ENCODE peak calls at places on chromosomes 12 and 14, in four cellular contexts. Z, W, I and X are unnamed samples. For H3K4me1 and H3K9me3, the result is how much of the 10 kb centered on the place peaks cover.

GRCh38 chr12:124862768-124863408 is 776 bp downstream of the SCARB1 start:
- DNase-seq in Z (peak), W (no peak), I (peak), X (peak)

GRCh38 chr12:32647275-32647674 is 31.8 kb upstream of the DNM1L start:
- DNase-seq in Z (no peak), W (no peak), I (no peak), X (peak)

GRCh38 chr14:99950191-99950590 is 115.0 kb upstream of the EVL start:
- DNase-seq in Z (no peak), W (no peak), I (no peak), X (no peak)

GRCh38 chr14:69999246-69999645 is 120.0 kb downstream of the SMOC1 start:
- DNase-seq in Z (peak), W (no peak), I (peak), X (peak)

GRCh38 chr12:107684990-107685359 is 624 bp upstream of the PWP1 start:
- DNase-seq in Z (peak), W (no peak), I (peak), X (peak)

GRCh38 chr14:101318271-101318670 is 243.0 kb upstream of the DIO3 start:
- DNase-seq in Z (no peak), W (no peak), I (no peak), X (no peak)

GRCh38 chr12:101915856-101916255 is 38.5 kb downstream of the DRAM1 start:
- DNase-seq in Z (no peak), W (no peak), I (no peak), X (no peak)

GRCh38 chr12:68240975-68241374 is 12.4 kb downstream of the IL22 start:
- DNase-seq in Z (peak), W (no peak), I (no peak), X (peak)

GRCh38 chr12:107225626-107226025 is 132.3 kb upstream of the CRY1 start:
- DNase-seq in Z (no peak), W (no peak), I (peak), X (peak)

GRCh38 chr12:124390442-124391116 is 95.7 kb downstream of the RFLNA start:
- DNase-seq in Z (peak), W (peak), I (peak), X (peak)

DNA sequence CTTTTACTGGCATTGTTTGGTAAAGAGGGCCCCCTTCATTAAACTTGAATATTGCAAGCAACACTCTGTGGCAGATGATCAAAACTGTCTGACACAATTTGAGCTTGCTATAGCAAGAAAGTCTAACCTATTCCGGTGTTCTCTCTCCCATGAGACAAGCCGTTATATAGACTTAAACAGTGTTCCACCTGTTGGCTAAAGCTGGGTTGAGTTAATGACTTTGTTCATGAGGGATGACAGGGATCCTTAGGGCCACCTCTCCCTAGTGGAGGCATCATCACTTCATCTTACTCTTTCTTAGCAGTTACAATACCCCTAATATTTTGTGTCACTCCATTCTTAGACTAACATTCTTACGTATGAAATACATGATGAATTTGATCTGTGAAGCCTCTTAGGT is 3.8 kb downstream of the EIF5 start:
- DNase-seq in Z (no peak), W (no peak), I (no peak), X (no peak)
- H3K4me1 ChIP-seq in Z (under half), W (under half), I (under half), X (under half)

GRCh38 chr12:9699898-9700605 is 30.5 kb downstream of the CLEC2D start:
- DNase-seq in Z (no peak), W (no peak), I (no peak), X (no peak)

GRCh38 chr12:9699269-9699897 is 29.9 kb downstream of the CLEC2D start:
- DNase-seq in Z (no peak), W (no peak), I (no peak), X (no peak)

GRCh38 chr12:9702239-9702638 is 30.7 kb downstream of the CLECL1 start:
- DNase-seq in Z (peak), W (no peak), I (no peak), X (no peak)

GRCh38 chr12:9701380-9702154 is 31.3 kb downstream of the CLECL1 start:
- DNase-seq in Z (no peak), W (no peak), I (no peak), X (no peak)

GRCh38 chr12:9700606-9700956 is 31.1 kb downstream of the CLEC2D start:
- DNase-seq in Z (no peak), W (no peak), I (no peak), X (no peak)
- H3K9me3 ChIP-seq in Z (under half), W (under half), I (under half), X (under half)

DNA sequence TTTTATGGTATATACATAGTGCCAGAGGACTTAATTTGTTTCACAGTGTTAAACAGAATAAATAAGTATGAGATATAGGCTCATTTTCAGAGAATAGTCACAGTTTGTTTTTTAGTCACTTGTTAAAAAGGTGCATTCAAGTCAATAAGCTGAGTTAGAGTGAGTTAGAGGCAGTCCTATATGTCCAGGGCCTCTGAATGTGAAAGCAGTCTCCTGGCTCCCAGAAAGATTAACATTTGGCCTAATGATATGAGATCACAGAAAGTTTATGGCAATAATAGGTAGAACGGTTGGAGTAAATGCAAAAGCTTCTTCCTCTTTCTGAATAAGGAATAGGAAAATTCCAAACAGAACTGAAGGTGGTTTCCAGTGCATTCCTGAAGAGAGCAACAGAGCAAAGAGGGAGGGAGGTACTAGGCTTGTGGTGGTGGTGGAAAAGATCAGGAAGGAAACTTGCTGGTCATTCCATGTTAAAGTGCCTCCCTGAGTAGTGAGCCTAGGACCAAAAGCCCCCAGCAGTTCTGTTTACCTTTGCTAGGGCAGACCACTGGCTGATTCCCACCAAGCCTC is 54.4 kb downstream of the SLC38A4 start:
- DNase-seq in Z (no peak), W (no peak), I (no peak), X (no peak)
- H3K4me1 ChIP-seq in Z (under half), W (half or more), I (under half), X (under half)

DNA sequence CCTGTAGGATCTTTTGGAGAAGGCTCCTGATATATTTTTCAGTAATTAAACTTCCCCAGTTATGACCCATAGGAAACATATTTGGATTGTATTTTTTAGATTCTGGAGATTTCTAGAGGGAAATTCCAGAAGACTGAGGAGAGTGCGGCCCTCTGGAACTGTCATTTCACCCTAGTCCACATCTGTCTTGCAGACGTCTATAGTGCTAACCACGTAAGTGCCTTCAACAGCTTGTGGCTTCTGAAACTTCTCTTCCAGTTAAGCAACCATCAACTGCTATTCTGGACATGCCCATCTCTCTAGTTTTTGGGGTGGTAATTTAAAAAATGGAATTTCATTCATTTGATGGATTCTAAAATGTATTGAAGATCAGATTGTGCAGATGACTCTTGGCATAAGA is 1098.8 kb downstream of the TMEM121 start:
- DNase-seq in Z (no peak), W (no peak), I (no peak), X (no peak)
- H3K9me3 ChIP-seq in Z (under half), W (under half), I (under half), X (under half)

GRCh38 chr14:73750161-73750901 is 36.1 kb upstream of the PNMA1 start:
- DNase-seq in Z (peak), W (no peak), I (no peak), X (no peak)

GRCh38 chr14:73753043-73753886 is 39.1 kb upstream of the PNMA1 start:
- DNase-seq in Z (peak), W (no peak), I (no peak), X (no peak)

GRCh38 chr14:73749706-73750105 is 35.5 kb upstream of the PNMA1 start:
- DNase-seq in Z (no peak), W (no peak), I (no peak), X (no peak)

GRCh38 chr14:73752297-73752992 is 38.3 kb upstream of the PNMA1 start:
- DNase-seq in Z (peak), W (peak), I (no peak), X (peak)

GRCh38 chr14:73751157-73751691 is 37.0 kb upstream of the PNMA1 start:
- DNase-seq in Z (no peak), W (no peak), I (no peak), X (no peak)
- H3K4me1 ChIP-seq in Z (under half), W (half or more), I (half or more), X (half or more)

DNA sequence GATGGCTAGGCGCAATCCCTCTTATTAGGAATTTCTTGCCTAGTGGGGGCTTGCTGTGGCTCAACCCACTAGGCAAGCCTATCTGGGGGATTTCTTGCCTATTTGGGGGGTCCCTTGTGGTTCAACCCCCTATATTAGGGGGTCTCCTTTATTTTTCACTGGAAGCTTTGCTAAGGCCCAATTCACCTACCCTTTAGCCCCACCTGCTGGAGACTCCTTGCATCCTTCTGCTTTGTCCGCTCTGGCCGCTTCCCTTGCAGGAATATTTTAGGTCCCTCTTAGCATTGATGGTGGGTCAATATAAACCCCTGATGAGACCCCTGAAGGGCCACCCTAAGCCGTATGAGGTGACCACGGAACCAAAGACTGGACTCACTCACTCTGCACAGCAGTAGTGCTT is 1552.1 kb downstream of the AACS start:
- DNase-seq in Z (no peak), W (no peak), I (no peak), X (no peak)
- H3K9me3 ChIP-seq in Z (under half), W (under half), I (under half), X (under half)

GRCh38 chr12:69874606-69875005 is 49.6 kb downstream of the MYRFL start:
- DNase-seq in Z (no peak), W (no peak), I (no peak), X (no peak)

GRCh38 chr12:69868695-69869094 is 43.7 kb downstream of the MYRFL start:
- DNase-seq in Z (no peak), W (no peak), I (no peak), X (no peak)

GRCh38 chr12:69873429-69873828 is 48.4 kb downstream of the MYRFL start:
- DNase-seq in Z (no peak), W (no peak), I (no peak), X (peak)

GRCh38 chr12:69875416-69875815 is 50.4 kb downstream of the MYRFL start:
- DNase-seq in Z (no peak), W (no peak), I (no peak), X (peak)

DNA sequence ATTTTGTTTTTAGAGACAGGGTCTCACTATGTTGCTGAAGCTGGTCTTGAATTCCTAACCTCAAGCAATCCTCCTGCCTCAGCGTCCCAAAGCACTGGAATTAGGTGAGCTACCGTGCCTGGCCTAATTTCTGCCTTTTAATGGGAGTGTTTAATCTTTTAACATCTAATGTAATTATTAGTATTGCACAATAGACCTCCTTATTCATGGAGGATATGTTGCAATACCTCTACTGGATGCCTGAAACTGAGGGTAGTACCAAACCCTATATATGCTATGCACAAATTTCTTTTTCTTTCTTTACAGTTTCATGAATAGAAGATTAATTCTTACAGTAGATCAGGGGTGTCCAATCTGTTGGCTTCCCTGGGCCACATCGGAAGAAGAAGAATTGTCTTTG is 47.8 kb downstream of the MYRFL start:
- DNase-seq in Z (peak), W (no peak), I (no peak), X (no peak)
- H3K4me1 ChIP-seq in Z (under half), W (under half), I (under half), X (under half)

GRCh38 chr12:34354239-34355200 is 332.2 kb downstream of the ALG10 start:
- DNase-seq in Z (no peak), W (no peak), I (peak), X (no peak)
- H3K9me3 ChIP-seq in Z (under half), W (under half), I (under half), X (under half)